ENCODE peak calls at places on chromosomes 7 and 10, in six cellular contexts. O is stomach, W is RWPE2, Y is osteoblast, K is IMR-90, Q is mammary epithelial cell. J is an unnamed sample.

GRCh38 chr10:75497997-75498797 is 66.8 kb downstream of the LRMDA start:
- DNase-seq in O (peak), W (no peak), Y (no peak), K (peak), Q (no peak), J (no peak)

GRCh38 chr10:67818323-67818722 is 19.7 kb downstream of the DNAJC12 start:
- DNase-seq in O (no peak), W (no peak), Y (peak), K (peak), Q (peak), J (peak)

GRCh38 chr10:14758994-14759664 is 15.6 kb downstream of the FAM107B start:
- DNase-seq in O (peak), W (no peak), Y (peak), K (no peak), Q (no peak), J (no peak)

GRCh38 chr10:131396108-131397010 is 84.8 kb upstream of the TCERG1L start:
- DNase-seq in O (no peak), W (no peak), Y (peak), K (no peak), Q (no peak), J (no peak)

GRCh38 chr7:48298779-48299178 is 127.5 kb downstream of the ABCA13 start:
- DNase-seq in O (no peak), W (no peak), Y (peak), K (peak), Q (peak), J (peak)

GRCh38 chr10:28940158-28940888 is 263.0 kb downstream of the BAMBI start:
- DNase-seq in O (no peak), W (no peak), Y (peak), K (no peak), Q (no peak), J (peak)

GRCh38 chr7:100171087-100171681 is 2.8 kb upstream of the GAL3ST4 start:
- DNase-seq in O (no peak), W (no peak), Y (peak), K (no peak), Q (no peak), J (no peak)

GRCh38 chr7:86559096-86559495 is 84.6 kb upstream of the GRM3 start:
- DNase-seq in O (no peak), W (no peak), Y (no peak), K (no peak), Q (no peak), J (no peak)

GRCh38 chr7:31413735-31414134 is 73.2 kb upstream of the NEUROD6 start:
- DNase-seq in O (no peak), W (no peak), Y (no peak), K (no peak), Q (no peak), J (no peak)

GRCh38 chr10:69315100-69315542 is 36.8 kb downstream of the HK1 start:
- DNase-seq in O (no peak), W (no peak), Y (peak), K (no peak), Q (no peak), J (no peak)

GRCh38 chr7:70673833-70674232 is 458.1 kb upstream of the GALNT17 start:
- DNase-seq in O (no peak), W (no peak), Y (no peak), K (no peak), Q (no peak), J (no peak)

GRCh38 chr10:13087986-13088618 is 11.9 kb upstream of the OPTN start:
- DNase-seq in O (no peak), W (no peak), Y (peak), K (peak), Q (peak), J (peak)

GRCh38 chr10:9596368-9596920 is 1421.2 kb upstream of the CELF2 start:
- DNase-seq in O (no peak), W (no peak), Y (peak), K (peak), Q (no peak), J (peak)

GRCh38 chr7:79217468-79217867 is 236.0 kb downstream of the MAGI2 start:
- DNase-seq in O (no peak), W (no peak), Y (no peak), K (peak), Q (peak), J (peak)

GRCh38 chr10:97843296-97843671 is 6.4 kb upstream of the GOLGA7B start:
- DNase-seq in O (no peak), W (no peak), Y (peak), K (no peak), Q (peak), J (no peak)

GRCh38 chr7:123789200-123789784 is 40.5 kb upstream of the WASL start:
- DNase-seq in O (no peak), W (no peak), Y (no peak), K (no peak), Q (no peak), J (no peak)

GRCh38 chr10:43114031-43114742 is 24.1 kb upstream of the CSGALNACT2 start:
- DNase-seq in O (no peak), W (no peak), Y (no peak), K (no peak), Q (no peak), J (no peak)

GRCh38 chr10:43076311-43076875 is 476 bp upstream of the RET start:
- DNase-seq in O (no peak), W (no peak), Y (peak), K (no peak), Q (peak), J (no peak)

GRCh38 chr7:28378574-28379149 is 33.7 kb upstream of the CREB5 start:
- DNase-seq in O (no peak), W (no peak), Y (no peak), K (peak), Q (peak), J (no peak)

GRCh38 chr10:75137533-75138438 is 26.3 kb downstream of the SAMD8 start:
- DNase-seq in O (no peak), W (no peak), Y (peak), K (peak), Q (peak), J (peak)

GRCh38 chr10:72045586-72045985 is 42.8 kb downstream of the SPOCK2 start:
- DNase-seq in O (no peak), W (no peak), Y (no peak), K (no peak), Q (no peak), J (no peak)

GRCh38 chr10:5553400-5554170 is 28.8 kb downstream of the CALML3 start:
- DNase-seq in O (no peak), W (peak), Y (peak), K (no peak), Q (no peak), J (no peak)

GRCh38 chr7:104153287-104153686 is 54.5 kb downstream of the ORC5 start:
- DNase-seq in O (no peak), W (no peak), Y (no peak), K (no peak), Q (no peak), J (no peak)

GRCh38 chr10:43140414-43140813 is 2.2 kb downstream of the CSGALNACT2 start:
- DNase-seq in O (no peak), W (no peak), Y (peak), K (peak), Q (peak), J (peak)

GRCh38 chr7:130371059-130371458 is 9.2 kb upstream of the CPA1 start:
- DNase-seq in O (peak), W (no peak), Y (peak), K (peak), Q (peak), J (peak)

GRCh38 chr10:50512743-50513416 is 110.9 kb downstream of the SGMS1 start:
- DNase-seq in O (no peak), W (no peak), Y (no peak), K (no peak), Q (no peak), J (no peak)

GRCh38 chr7:492714-493065 is 27.0 kb downstream of the PDGFA start:
- DNase-seq in O (no peak), W (peak), Y (no peak), K (no peak), Q (no peak), J (no peak)

GRCh38 chr10:92627845-92628480 is 35.0 kb downstream of the KIF11 start:
- DNase-seq in O (no peak), W (no peak), Y (peak), K (no peak), Q (no peak), J (peak)

GRCh38 chr7:964401-965231 is 10.1 kb upstream of the ADAP1 start:
- DNase-seq in O (no peak), W (peak), Y (peak), K (peak), Q (no peak), J (peak)

GRCh38 chr10:17022898-17023297 is 106.7 kb downstream of the CUBN start:
- DNase-seq in O (no peak), W (no peak), Y (no peak), K (no peak), Q (no peak), J (peak)

GRCh38 chr10:101467286-101467770 is 113.4 kb downstream of the BTRC start:
- DNase-seq in O (no peak), W (no peak), Y (no peak), K (peak), Q (peak), J (peak)

GRCh38 chr7:87517136-87517805 is 41.8 kb upstream of the ABCB4 start:
- DNase-seq in O (no peak), W (no peak), Y (no peak), K (peak), Q (peak), J (peak)

GRCh38 chr7:25849361-25850184 is 302.4 kb upstream of the NFE2L3 start:
- DNase-seq in O (no peak), W (no peak), Y (peak), K (peak), Q (peak), J (peak)

GRCh38 chr7:41878331-41879112 is 175.6 kb upstream of the INHBA start:
- DNase-seq in O (no peak), W (no peak), Y (peak), K (no peak), Q (no peak), J (no peak)

GRCh38 chr10:14560274-14560673 is 214.4 kb downstream of the FAM107B start:
- DNase-seq in O (peak), W (peak), Y (peak), K (peak), Q (peak), J (peak)

GRCh38 chr10:86950349-86950748 is 7.1 kb downstream of the MMRN2 start:
- DNase-seq in O (no peak), W (no peak), Y (peak), K (no peak), Q (no peak), J (no peak)

GRCh38 chr10:69629897-69630650 is at the start of gene FAM241B:
- DNase-seq in O (peak), W (no peak), Y (peak), K (peak), Q (peak), J (peak)

DNA sequence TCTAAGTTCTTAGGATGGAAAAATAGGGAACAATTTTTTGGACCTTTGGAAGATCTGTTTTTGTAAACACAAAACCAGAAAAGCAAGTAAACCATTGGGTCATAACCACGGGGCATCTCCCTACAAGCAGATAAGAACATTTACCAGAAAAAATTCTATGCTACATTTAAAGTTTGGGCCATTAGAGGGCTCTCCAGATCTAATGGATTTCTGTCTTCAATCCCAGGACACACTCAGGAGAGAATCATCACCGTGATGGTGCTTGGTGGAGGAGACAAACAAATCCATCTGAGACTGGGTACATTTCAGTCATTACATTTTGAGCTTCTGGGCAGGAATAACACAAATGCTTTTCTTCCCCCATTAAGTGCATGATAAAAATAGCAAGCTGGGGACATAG is 178.4 kb upstream of the TARP start:
- DNase-seq in O (no peak), W (no peak), Y (no peak), K (peak), Q (peak), J (peak)
- TF ChIP-seq CTCF in O (no peak), W (peak), Y (no peak), K (peak), Q (peak), J (peak)

GRCh38 chr7:54813398-54813797 is 54.4 kb upstream of the SEC61G start:
- DNase-seq in O (no peak), W (no peak), Y (no peak), K (no peak), Q (peak), J (no peak)
- H3K4me3 ChIP-seq in O (no peak), W (no peak), Y (no peak), K (no peak), Q (no peak), J (no peak)

GRCh38 chr10:31914370-31914769 is 14.3 kb downstream of the ARHGAP12 start:
- DNase-seq in O (no peak), W (no peak), Y (no peak), K (no peak), Q (no peak), J (no peak)

GRCh38 chr10:31908157-31908556 is 20.5 kb downstream of the ARHGAP12 start:
- DNase-seq in O (no peak), W (no peak), Y (no peak), K (no peak), Q (no peak), J (no peak)

GRCh38 chr10:31912898-31913847 is 15.5 kb downstream of the ARHGAP12 start:
- DNase-seq in O (no peak), W (no peak), Y (no peak), K (peak), Q (no peak), J (peak)

GRCh38 chr10:31910016-31910415 is 18.6 kb downstream of the ARHGAP12 start:
- DNase-seq in O (no peak), W (no peak), Y (no peak), K (no peak), Q (no peak), J (no peak)

DNA sequence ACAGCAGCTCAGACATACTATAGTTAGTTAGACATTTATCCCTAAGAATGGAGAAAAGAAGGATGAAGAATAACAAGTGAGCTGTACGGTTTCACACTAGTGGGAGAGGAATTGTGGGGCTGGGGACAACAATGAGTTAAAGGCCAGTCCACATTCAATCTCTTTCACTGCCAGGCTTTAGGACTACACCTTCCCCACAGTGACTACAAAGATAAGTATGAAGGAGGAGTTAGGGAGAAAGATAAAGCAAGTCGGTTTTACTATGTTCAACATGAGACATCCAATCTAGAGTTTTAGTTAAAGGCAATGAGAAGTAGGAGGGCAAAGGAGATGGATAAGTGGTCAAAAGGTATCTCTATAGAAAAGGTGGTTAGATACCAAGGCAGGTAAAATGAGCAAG is 16.3 kb downstream of the ARHGAP12 start:
- DNase-seq in O (no peak), W (no peak), Y (no peak), K (peak), Q (peak), J (peak)
- TF ChIP-seq CTCF in O (no peak), W (no peak), Y (no peak), K (no peak), Q (no peak), J (no peak)

GRCh38 chr10:127195041-127195506 is 1.3 kb downstream of the INSYN2A start:
- DNase-seq in O (no peak), W (no peak), Y (peak), K (no peak), Q (no peak), J (no peak)

GRCh38 chr10:127195571-127196226 is 692 bp downstream of the INSYN2A start:
- DNase-seq in O (no peak), W (no peak), Y (peak), K (peak), Q (peak), J (peak)

GRCh38 chr10:127196955-127197432 is 603 bp upstream of the INSYN2A start:
- DNase-seq in O (no peak), W (no peak), Y (no peak), K (no peak), Q (no peak), J (no peak)

GRCh38 chr10:127194598-127194997 is 1.8 kb downstream of the INSYN2A start:
- DNase-seq in O (no peak), W (no peak), Y (no peak), K (no peak), Q (no peak), J (no peak)

GRCh38 chr10:127196227-127196954 is at the start of gene INSYN2A:
- DNase-seq in O (no peak), W (no peak), Y (peak), K (peak), Q (peak), J (peak)
- H3K4me3 ChIP-seq in O (peak), W (peak), Y (peak), K (peak), Q (peak), J (peak)

J was measured in choroid plexus epithelial cell.